ENCODE peak calls at places on chromosomes 16 and 17, in five cellular contexts. O is thoracic aorta, W is body of pancreas, H is WERI-Rb-1, X is H9. L is an unnamed sample.

GRCh38 chr16:3625331-3625730 is 13.9 kb upstream of the SLX4 start:
- DNase-seq in O (no peak), W (no peak), H (no peak), X (no peak), L (no peak)

GRCh38 chr17:15266325-15266950 is 1.3 kb upstream of the PMP22 start:
- DNase-seq in O (no peak), W (no peak), H (no peak), X (no peak), L (no peak)

GRCh38 chr16:29996773-29997250 is 771 bp downstream of the INO80E start:
- DNase-seq in O (no peak), W (no peak), H (no peak), X (no peak), L (no peak)

GRCh38 chr17:44279586-44280344 is 11.8 kb upstream of the SLC4A1 start:
- DNase-seq in O (peak), W (peak), H (no peak), X (peak), L (peak)

GRCh38 chr17:3639981-3640596 is 3.5 kb downstream of the CTNS start:
- DNase-seq in O (no peak), W (peak), H (peak), X (no peak), L (no peak)

GRCh38 chr16:75272097-75272548 is 20.7 kb upstream of the BCAR1 start:
- DNase-seq in O (no peak), W (no peak), H (no peak), X (no peak), L (no peak)

GRCh38 chr17:63382136-63382535 is 64.0 kb downstream of the CYB561 start:
- DNase-seq in O (no peak), W (no peak), H (no peak), X (no peak), L (no peak)

GRCh38 chr17:49249292-49249794 is 18.8 kb upstream of the PHOSPHO1 start:
- DNase-seq in O (no peak), W (peak), H (no peak), X (no peak), L (no peak)

GRCh38 chr16:47565454-47565853 is 104.3 kb downstream of the PHKB start:
- DNase-seq in O (peak), W (no peak), H (no peak), X (no peak), L (no peak)

GRCh38 chr16:22337849-22338248 is 36.6 kb downstream of the CDR2 start:
- DNase-seq in O (no peak), W (no peak), H (no peak), X (no peak), L (no peak)

DNA sequence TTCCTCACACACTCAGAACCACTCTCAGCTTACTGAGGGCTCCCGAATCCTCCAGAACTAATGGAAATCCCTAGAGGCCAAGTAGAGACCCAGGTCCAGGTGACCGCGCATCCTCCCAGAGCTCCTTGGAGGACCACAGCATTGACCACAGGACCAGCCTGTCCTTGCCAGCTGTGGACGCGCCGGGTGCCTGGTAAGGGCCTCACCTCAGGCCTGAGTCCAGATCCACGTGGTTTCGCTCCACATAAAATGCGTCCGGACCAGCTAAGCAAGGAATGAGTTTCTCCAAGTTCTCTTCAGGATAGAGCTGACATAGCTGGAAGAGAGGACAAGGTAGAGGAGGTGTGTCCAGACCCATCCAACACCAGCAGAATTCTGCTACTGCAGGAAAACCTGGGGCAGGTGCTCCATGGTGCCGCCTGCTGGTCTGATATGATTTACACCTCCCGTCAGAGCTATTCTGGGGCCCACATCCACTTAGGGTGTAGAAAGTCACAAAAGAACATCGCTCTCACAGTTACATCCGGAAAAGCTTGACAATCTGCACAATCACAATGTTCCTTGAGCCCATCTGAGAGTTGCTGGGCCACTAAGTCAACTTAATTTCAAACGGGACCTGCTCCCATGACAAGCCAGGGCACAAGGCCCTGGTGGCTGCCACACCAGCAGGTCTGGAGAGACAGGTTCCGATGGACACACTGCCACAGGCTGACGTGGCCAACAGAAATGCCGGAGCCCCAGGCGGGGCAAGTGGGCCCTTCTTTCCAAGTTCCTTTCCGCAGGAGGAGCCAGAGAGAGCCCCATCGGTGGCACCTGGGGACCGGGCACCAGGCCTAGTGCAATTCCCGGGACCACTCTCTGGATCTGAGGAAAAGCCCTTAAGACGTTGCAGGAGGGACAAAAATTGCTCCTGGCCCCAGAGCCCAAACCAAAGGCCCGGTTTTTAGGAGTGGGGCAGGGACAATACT is 28.5 kb downstream of the MAP1LC3B start:
- DNase-seq in O (no peak), W (no peak), H (no peak), X (no peak), L (no peak)
- TF ChIP-seq CTCF in O (no peak), W (no peak), H (peak), X (peak), L (no peak)

GRCh38 chr17:77498056-77498785 is 357.5 kb downstream of the SEC14L1 start:
- DNase-seq in O (no peak), W (no peak), H (no peak), X (no peak), L (no peak)

GRCh38 chr17:77501101-77501566 is 360.4 kb downstream of the SEC14L1 start:
- DNase-seq in O (no peak), W (no peak), H (peak), X (no peak), L (no peak)

GRCh38 chr17:77497578-77497934 is 356.8 kb downstream of the SEC14L1 start:
- DNase-seq in O (no peak), W (no peak), H (no peak), X (no peak), L (no peak)

GRCh38 chr17:77499699-77500435 is 359.1 kb downstream of the SEC14L1 start:
- DNase-seq in O (no peak), W (no peak), H (peak), X (no peak), L (no peak)

GRCh38 chr17:77498875-77499698 is 358.3 kb downstream of the SEC14L1 start:
- DNase-seq in O (no peak), W (no peak), H (peak), X (no peak), L (no peak)
- TF ChIP-seq CTCF in O (no peak), W (no peak), H (no peak), X (no peak), L (no peak)

GRCh38 chr16:813916-814412 is 13.4 kb upstream of the GNG13 start:
- DNase-seq in O (no peak), W (no peak), H (no peak), X (no peak), L (no peak)
- TF ChIP-seq CTCF in O (no peak), W (no peak), H (no peak), X (no peak), L (no peak)

GRCh38 chr16:67731071-67731810 is 12.1 kb upstream of the GFOD2 start:
- DNase-seq in O (no peak), W (no peak), H (no peak), X (no peak), L (no peak)

GRCh38 chr16:67727521-67728485 is 8.7 kb upstream of the GFOD2 start:
- DNase-seq in O (no peak), W (no peak), H (no peak), X (no peak), L (no peak)

GRCh38 chr16:67729636-67730248 is 10.6 kb upstream of the GFOD2 start:
- DNase-seq in O (no peak), W (no peak), H (no peak), X (no peak), L (no peak)

GRCh38 chr16:67733734-67734470 is 14.8 kb upstream of the GFOD2 start:
- DNase-seq in O (no peak), W (no peak), H (no peak), X (no peak), L (no peak)

GRCh38 chr16:67730326-67730725 is 11.2 kb upstream of the GFOD2 start:
- DNase-seq in O (no peak), W (no peak), H (no peak), X (no peak), L (no peak)
- TF ChIP-seq CTCF in O (no peak), W (no peak), H (no peak), X (no peak), L (no peak)

GRCh38 chr17:30717290-30718098 is 107.0 kb downstream of the CRLF3 start:
- DNase-seq in O (no peak), W (no peak), H (no peak), X (peak), L (no peak)

GRCh38 chr17:30720013-30720471 is 104.5 kb downstream of the CRLF3 start:
- DNase-seq in O (no peak), W (no peak), H (peak), X (peak), L (no peak)

DNA sequence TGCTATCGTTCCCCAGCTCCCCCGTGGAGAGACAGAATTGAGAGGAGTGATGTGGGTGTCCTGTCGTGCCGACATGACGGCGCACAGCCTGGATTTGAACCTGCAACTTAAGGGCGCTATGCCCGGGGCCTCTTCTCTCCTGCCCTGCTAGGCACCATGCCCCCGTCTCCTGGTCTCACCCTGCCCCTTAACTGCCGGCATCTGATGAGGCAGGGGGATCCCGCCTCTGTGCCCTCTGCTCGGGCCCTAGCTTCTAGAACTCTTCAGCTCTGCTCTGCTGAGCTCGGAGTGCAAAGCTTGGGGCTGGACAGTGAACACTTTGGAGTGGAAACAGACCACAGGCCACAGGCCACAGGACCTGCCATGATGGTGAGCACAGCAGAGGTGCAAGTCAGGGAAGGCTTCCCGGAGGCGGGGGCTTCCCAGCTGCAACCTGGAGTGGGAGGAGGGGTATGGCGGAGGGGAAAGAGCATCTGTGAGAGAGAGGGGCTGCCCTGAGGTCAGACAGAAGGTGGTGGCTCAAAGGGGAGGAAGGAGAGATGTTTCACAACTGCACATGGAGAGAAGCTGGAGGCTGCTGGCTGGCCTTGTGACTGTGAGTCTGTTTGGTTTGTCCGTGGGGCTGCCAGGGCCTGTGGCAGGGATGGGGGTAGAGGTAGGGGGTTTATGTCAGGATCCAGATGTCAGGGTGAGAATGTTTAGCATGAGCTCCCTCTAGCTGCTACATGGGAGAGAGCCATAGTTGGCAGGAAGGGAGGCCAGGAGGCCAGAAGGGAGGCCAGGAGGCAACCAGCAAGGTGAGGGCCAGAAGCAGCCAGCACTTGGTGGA is 107.8 kb downstream of the CRLF3 start:
- DNase-seq in O (no peak), W (no peak), H (peak), X (peak), L (no peak)
- TF ChIP-seq CTCF in O (no peak), W (no peak), H (peak), X (peak), L (peak)

DNA sequence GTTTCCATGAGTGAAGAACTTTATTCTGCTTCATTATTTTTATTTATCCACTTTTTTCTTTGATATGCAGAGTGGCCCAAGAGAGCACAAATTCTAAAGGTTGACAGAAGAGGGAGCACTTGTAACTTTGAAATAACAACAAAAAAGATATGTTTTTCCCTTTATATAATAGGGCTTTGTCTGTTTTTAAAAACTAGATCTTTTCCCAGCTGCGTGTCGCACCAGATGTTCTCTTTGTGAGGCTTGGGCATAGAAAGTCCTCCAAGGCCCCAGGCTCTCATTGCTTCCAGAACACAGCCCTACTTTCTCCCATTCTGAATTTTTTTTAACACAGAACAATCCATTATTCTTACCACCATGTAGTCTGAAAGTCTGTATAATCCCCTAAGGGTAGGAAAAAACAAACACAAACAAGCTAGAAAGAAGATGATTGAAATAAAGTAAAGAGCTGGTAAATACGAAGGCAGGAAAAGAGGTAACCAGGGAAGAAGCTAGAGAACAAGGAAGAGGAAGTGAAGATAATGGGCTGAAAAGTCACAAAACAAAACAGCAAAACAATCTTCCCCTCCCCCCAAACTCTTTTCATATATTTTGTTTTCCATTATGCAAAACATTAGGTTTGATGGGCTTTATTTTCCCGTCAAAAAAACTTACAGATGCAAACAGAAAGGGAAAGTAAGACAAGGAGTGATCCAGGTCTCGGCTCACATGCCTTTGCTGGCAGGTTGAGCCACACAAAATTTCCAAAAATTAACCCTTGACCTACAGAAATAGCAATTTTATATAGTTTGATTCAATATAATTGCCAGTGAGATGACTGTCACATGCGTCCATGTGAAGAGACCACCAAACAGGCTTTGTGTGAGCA is 160.3 kb downstream of the ABCA8 start:
- DNase-seq in O (no peak), W (no peak), H (no peak), X (no peak), L (peak)
- TF ChIP-seq CTCF in O (no peak), W (no peak), H (peak), X (peak), L (peak)

DNA sequence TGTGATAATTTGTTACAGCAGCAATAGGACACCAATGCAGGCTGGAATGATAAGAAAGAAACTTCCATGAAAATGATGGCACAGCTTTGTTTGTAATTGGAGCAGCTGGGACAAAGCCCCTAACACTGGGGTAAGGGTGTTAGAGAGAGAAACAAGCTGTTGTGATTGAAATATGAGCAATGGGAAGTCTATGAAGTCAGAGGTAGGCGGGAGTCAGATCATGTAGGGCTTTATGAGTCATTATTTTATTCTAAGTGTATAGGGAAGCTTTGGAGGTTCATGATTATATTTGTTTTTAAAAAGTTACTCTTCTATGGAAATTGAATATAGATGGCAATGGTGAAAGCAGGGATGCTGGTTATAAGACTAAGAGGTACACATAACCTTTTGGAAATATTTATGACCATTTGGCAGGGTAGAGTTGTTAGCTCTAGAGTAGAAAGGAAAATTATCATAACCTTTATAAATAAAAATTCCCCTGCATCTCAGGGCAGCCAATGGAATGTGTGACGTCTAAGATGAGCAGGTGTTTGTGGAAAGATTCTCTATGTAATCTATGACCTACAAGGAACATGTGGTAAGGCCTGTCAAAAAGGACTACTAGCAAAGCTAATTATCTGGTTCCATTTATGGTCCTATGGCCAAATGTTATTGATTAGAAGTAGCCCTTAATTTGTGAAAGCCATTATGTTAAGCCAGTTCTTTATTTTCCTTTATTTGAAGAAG is 85.6 kb downstream of the KCNJ2 start:
- DNase-seq in O (no peak), W (no peak), H (no peak), X (no peak), L (no peak)
- TF ChIP-seq CTCF in O (no peak), W (no peak), H (no peak), X (no peak), L (no peak)

GRCh38 chr17:48162305-48162934 is 54.9 kb downstream of the SNX11 start:
- DNase-seq in O (no peak), W (peak), H (no peak), X (no peak), L (no peak)

GRCh38 chr17:48160177-48160967 is 52.8 kb downstream of the SNX11 start:
- DNase-seq in O (no peak), W (peak), H (no peak), X (peak), L (no peak)

GRCh38 chr17:48162946-48163506 is 55.5 kb downstream of the SNX11 start:
- DNase-seq in O (no peak), W (peak), H (no peak), X (no peak), L (peak)

GRCh38 chr17:48161127-48161905 is 53.8 kb downstream of the SNX11 start:
- DNase-seq in O (no peak), W (no peak), H (no peak), X (no peak), L (no peak)

GRCh38 chr17:48163809-48164208 is 56.2 kb downstream of the SNX11 start:
- DNase-seq in O (no peak), W (no peak), H (no peak), X (no peak), L (no peak)
- TF ChIP-seq CTCF in O (no peak), W (no peak), H (no peak), X (no peak), L (no peak)

DNA sequence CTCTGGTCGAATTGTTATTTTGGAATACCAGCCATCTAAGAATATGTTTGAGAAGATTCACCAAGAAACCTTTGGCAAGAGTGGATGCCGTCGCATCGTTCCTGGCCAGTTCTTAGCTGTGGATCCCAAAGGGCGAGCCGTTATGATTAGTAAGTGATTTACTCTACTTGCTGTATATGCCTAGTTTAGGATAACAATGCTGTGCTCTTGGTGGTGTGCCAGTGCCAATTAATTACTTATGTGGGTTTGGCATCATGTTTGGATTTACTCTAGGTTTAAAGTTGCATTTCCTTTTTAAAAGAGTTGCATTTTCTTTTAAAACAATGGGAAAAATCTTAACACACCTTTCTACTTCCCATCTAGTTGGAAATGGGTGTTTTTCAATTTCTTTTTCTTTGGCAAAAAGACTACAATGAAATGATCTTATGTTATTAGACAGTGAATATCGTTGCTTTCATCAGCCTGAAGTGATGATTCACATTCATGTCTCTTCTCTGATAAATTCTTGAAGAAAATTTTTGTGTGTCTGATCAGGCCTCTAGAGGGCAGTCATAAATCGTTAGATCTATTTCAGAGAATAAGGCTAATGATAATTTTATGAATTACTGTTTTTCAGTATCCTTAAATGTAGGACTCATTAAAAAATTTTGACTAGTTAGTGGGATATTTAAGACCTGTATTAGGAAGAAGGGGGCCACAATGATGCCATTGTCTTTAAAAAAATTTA is 5.6 kb downstream of the SF3B3 start:
- DNase-seq in O (no peak), W (no peak), H (no peak), X (no peak), L (no peak)
- TF ChIP-seq CTCF in O (peak), W (peak), H (no peak), X (peak), L (no peak)